ENCODE peak calls at places on chromosome 15, in five cellular contexts. L is foreskin fibroblast, R is hepatocyte, K is A549, W is neural crest cell. U is an unnamed sample.

GRCh38 chr15:59996498-59997041 is 7.5 kb upstream of the FOXB1 start:
- DNase-seq in L (no peak), R (peak), K (no peak), W (no peak), U (no peak)

GRCh38 chr15:78619022-78619950 is 1.5 kb downstream of the CHRNA3 start:
- DNase-seq in L (no peak), R (no peak), K (no peak), W (no peak), U (no peak)

GRCh38 chr15:81163961-81164800 is 30.1 kb downstream of the CFAP161 start:
- DNase-seq in L (peak), R (no peak), K (peak), W (no peak), U (no peak)

GRCh38 chr15:45522931-45523331 is 376 bp upstream of the SLC30A4 start:
- DNase-seq in L (peak), R (no peak), K (peak), W (no peak), U (no peak)

GRCh38 chr15:70293606-70294470 is 196.1 kb upstream of the TLE3 start:
- DNase-seq in L (no peak), R (no peak), K (no peak), W (no peak), U (no peak)

GRCh38 chr15:35713733-35714132 is 167.8 kb upstream of the DPH6 start:
- DNase-seq in L (peak), R (no peak), K (no peak), W (no peak), U (no peak)

GRCh38 chr15:86645861-86646393 is 566.3 kb downstream of the AGBL1 start:
- DNase-seq in L (no peak), R (no peak), K (no peak), W (no peak), U (no peak)

GRCh38 chr15:94576889-94577533 is 345.6 kb downstream of the MCTP2 start:
- DNase-seq in L (no peak), R (peak), K (peak), W (peak), U (no peak)

GRCh38 chr15:51493892-51494291 is 128.7 kb downstream of the DMXL2 start:
- DNase-seq in L (no peak), R (no peak), K (no peak), W (no peak), U (no peak)

GRCh38 chr15:52085289-52085688 is 27.3 kb downstream of the BCL2L10 start:
- DNase-seq in L (peak), R (no peak), K (no peak), W (no peak), U (no peak)

GRCh38 chr15:67747949-67748348 is 77.4 kb upstream of the SKOR1 start:
- DNase-seq in L (no peak), R (no peak), K (no peak), W (no peak), U (no peak)

GRCh38 chr15:78216276-78217229 is 17.8 kb downstream of the ACSBG1 start:
- DNase-seq in L (peak), R (no peak), K (peak), W (no peak), U (no peak)

GRCh38 chr15:63083046-63083445 is 38.6 kb upstream of the LACTB start:
- DNase-seq in L (no peak), R (peak), K (no peak), W (no peak), U (no peak)

GRCh38 chr15:33679065-33679464 is 289.2 kb upstream of the CHRM5 start:
- DNase-seq in L (no peak), R (no peak), K (no peak), W (no peak), U (no peak)

GRCh38 chr15:88529021-88529630 is 17.4 kb downstream of the DET1 start:
- DNase-seq in L (peak), R (no peak), K (no peak), W (no peak), U (no peak)

GRCh38 chr15:38069001-38069400 is 134.6 kb downstream of the TMCO5A start:
- DNase-seq in L (peak), R (peak), K (peak), W (no peak), U (no peak)

GRCh38 chr15:38554354-38554753 is 10.3 kb downstream of the RASGRP1 start:
- DNase-seq in L (no peak), R (no peak), K (no peak), W (no peak), U (no peak)

GRCh38 chr15:91429973-91430372 is 329.9 kb downstream of the SV2B start:
- DNase-seq in L (no peak), R (no peak), K (no peak), W (no peak), U (no peak)

GRCh38 chr15:77748078-77749064 is 115.7 kb upstream of the LINGO1 start:
- DNase-seq in L (no peak), R (no peak), K (peak), W (no peak), U (no peak)

GRCh38 chr15:22959451-22960101 is 20.6 kb downstream of the CYFIP1 start:
- DNase-seq in L (no peak), R (no peak), K (no peak), W (no peak), U (no peak)

GRCh38 chr15:77503240-77503639 is 82.6 kb downstream of the HMG20A start:
- DNase-seq in L (no peak), R (no peak), K (no peak), W (no peak), U (no peak)

GRCh38 chr15:100783760-100784492 is 95.7 kb upstream of the ALDH1A3 start:
- DNase-seq in L (no peak), R (no peak), K (no peak), W (no peak), U (no peak)

GRCh38 chr15:77991029-77991406 is 86.5 kb downstream of the TBC1D2B start:
- DNase-seq in L (no peak), R (no peak), K (no peak), W (no peak), U (no peak)

GRCh38 chr15:65578904-65579728 is 31.8 kb downstream of the INTS14 start:
- DNase-seq in L (no peak), R (no peak), K (no peak), W (no peak), U (no peak)

GRCh38 chr15:34984884-34985630 is 3.0 kb downstream of the ZNF770 start:
- DNase-seq in L (no peak), R (peak), K (no peak), W (no peak), U (no peak)

GRCh38 chr15:34182942-34183341 is 27.0 kb downstream of the KATNBL1 start:
- DNase-seq in L (no peak), R (no peak), K (no peak), W (no peak), U (no peak)

GRCh38 chr15:90165659-90166489 is 35.3 kb upstream of the SEMA4B start:
- DNase-seq in L (peak), R (peak), K (peak), W (no peak), U (no peak)

GRCh38 chr15:88223099-88223498 is 33.4 kb downstream of the NTRK3 start:
- DNase-seq in L (no peak), R (no peak), K (no peak), W (no peak), U (no peak)

GRCh38 chr15:79090487-79091203 is at the start of gene RASGRF1:
- DNase-seq in L (peak), R (peak), K (peak), W (no peak), U (no peak)

GRCh38 chr15:39453500-39454073 is 127.3 kb upstream of the THBS1 start:
- DNase-seq in L (no peak), R (no peak), K (no peak), W (no peak), U (no peak)

GRCh38 chr15:41876689-41877088 is 17.2 kb downstream of the SPTBN5 start:
- DNase-seq in L (no peak), R (no peak), K (no peak), W (no peak), U (no peak)

GRCh38 chr15:41878355-41878699 is 15.5 kb downstream of the SPTBN5 start:
- DNase-seq in L (no peak), R (no peak), K (no peak), W (no peak), U (no peak)

GRCh38 chr15:41879321-41879845 is 14.5 kb downstream of the SPTBN5 start:
- DNase-seq in L (no peak), R (no peak), K (no peak), W (no peak), U (no peak)

GRCh38 chr15:41876007-41876406 is 17.8 kb downstream of the SPTBN5 start:
- DNase-seq in L (no peak), R (no peak), K (no peak), W (no peak), U (no peak)

GRCh38 chr15:41877631-41878354 is 16.1 kb downstream of the SPTBN5 start:
- DNase-seq in L (no peak), R (no peak), K (no peak), W (no peak), U (no peak)
- TF ChIP-seq CTCF in L (no peak), R (no peak), K (no peak), W (no peak), U (no peak)

GRCh38 chr15:74505837-74506514 is 35.0 kb upstream of the ARID3B start:
- DNase-seq in L (peak), R (no peak), K (no peak), W (no peak), U (no peak)

GRCh38 chr15:74500401-74500800 is 39.4 kb upstream of the UBL7 start:
- DNase-seq in L (no peak), R (no peak), K (no peak), W (no peak), U (no peak)

GRCh38 chr15:74504418-74504817 is 36.6 kb upstream of the ARID3B start:
- DNase-seq in L (no peak), R (no peak), K (no peak), W (no peak), U (no peak)

GRCh38 chr15:74499366-74499765 is 38.4 kb upstream of the UBL7 start:
- DNase-seq in L (no peak), R (no peak), K (no peak), W (no peak), U (no peak)

GRCh38 chr15:74502301-74502700 is 38.7 kb upstream of the ARID3B start:
- DNase-seq in L (no peak), R (no peak), K (no peak), W (no peak), U (no peak)
- TF ChIP-seq CTCF in L (no peak), R (no peak), K (no peak), W (no peak), U (no peak)

DNA sequence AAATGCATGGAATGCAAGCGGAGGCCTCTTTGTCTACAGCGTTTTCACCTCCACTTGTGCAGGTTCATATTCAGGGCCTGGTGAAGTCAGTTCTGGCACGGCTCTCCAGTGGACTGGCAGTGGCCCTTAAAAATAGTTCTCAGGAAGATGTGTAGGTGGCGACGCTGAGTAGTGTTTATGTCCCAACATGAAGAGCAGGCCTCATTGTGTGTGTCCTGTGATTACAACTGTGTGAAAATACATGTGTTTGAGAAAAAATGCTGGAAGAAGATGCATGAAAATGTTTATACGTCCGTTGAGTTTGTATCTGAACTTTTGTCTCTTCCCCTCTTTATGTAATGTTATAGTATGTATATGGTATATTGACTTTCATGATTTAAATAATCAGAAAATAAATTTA is 7.2 kb downstream of the LIPC start:
- DNase-seq in L (peak), R (peak), K (peak), W (peak), U (no peak)
- TF ChIP-seq CTCF in L (peak), R (peak), K (peak), W (peak), U (no peak)

GRCh38 chr15:66595332-66595731 is 29.5 kb upstream of the LCTL start:
- DNase-seq in L (no peak), R (no peak), K (no peak), W (no peak), U (no peak)

GRCh38 chr15:66595937-66596545 is 30.2 kb upstream of the LCTL start:
- DNase-seq in L (peak), R (no peak), K (no peak), W (no peak), U (no peak)

GRCh38 chr15:66599536-66600239 is 33.9 kb upstream of the LCTL start:
- DNase-seq in L (no peak), R (no peak), K (no peak), W (no peak), U (no peak)

GRCh38 chr15:66600240-66600627 is 34.4 kb upstream of the LCTL start:
- DNase-seq in L (no peak), R (no peak), K (no peak), W (no peak), U (no peak)

DNA sequence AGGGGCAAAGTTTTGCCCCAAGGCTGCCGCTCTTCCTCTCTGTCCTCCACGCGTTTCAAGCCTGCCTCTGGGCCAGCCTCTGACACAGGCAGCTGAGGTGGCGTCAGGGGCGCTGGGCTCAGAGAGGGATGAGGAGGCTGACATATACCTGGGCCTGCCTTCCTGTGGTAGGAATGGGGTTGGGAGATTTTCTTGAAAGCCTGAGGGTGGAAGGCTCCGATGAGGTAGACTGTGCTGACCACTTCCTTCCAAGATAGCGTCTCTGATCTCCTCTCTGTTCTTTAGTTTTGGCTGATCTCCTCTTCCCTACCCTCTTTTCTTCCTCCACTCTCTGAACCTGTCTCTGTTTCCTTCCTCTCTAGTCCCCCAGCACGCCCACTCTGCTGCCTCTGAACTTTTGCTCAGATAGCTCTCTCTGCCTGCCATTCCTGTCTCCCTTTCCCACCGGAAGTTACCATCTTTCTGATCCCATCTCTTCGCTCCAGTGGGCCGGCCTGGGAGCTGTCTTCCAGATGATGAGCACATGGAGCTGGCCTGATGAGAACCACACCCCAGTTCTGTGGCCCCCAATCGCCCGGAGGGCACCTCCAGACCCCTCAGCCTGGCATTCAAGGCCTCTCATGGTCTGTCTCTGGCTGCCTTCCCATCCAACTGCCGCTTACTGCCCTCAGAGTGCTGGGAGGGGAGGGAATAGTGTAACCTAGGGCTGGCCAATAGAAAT is 32.5 kb upstream of the LCTL start:
- DNase-seq in L (peak), R (no peak), K (no peak), W (no peak), U (no peak)
- TF ChIP-seq CTCF in L (no peak), R (no peak), K (no peak), W (no peak), U (no peak)

U was measured in activated B cell treated with CpG ODN at 0.5 μM for 24 hours.